ENCODE peak calls at places on chromosomes 12 and 14, in four cellular contexts. F is islet precursor cell; L is stimulated activated CD4-positive, alpha-beta T cell treated with anti-CD3 and anti-CD28 coated beads, Interleukin-15, amount 100 ng/mL, for 1 hour; I is activated T-cell treated with anti-CD3 and anti-CD28 coated beads, Interleukin-2, amount 50 U/mL, for 4 hours. V is an unnamed sample.
A peak's percentile ranks its signal among the peaks of the same experiment; 100 is the strongest.

GRCh38 chr12:12999276-12999958 is 648 bp downstream of the HEBP1 start:
- DNase-seq in F (no peak), L (no peak), I (no peak), V (no peak)

GRCh38 chr12:85350356-85350755 is 70.3 kb downstream of the ALX1 start:
- DNase-seq in F (no peak), L (no peak), I (no peak), V (no peak)

GRCh38 chr12:24929953-24930352 is 18.9 kb downstream of the BCAT1 start:
- DNase-seq in F (no peak), L (no peak), I (no peak), V (no peak)

GRCh38 chr12:93972411-93973208 is 175.8 kb upstream of the PLXNC1 start:
- DNase-seq in F (no peak), L (no peak), I (no peak), V (no peak)

GRCh38 chr14:84409435-84409834 is 1120.5 kb upstream of the FLRT2 start:
- DNase-seq in F (no peak), L (no peak), I (no peak), V (no peak)

GRCh38 chr12:77388611-77389265 is 323.4 kb upstream of the E2F7 start:
- DNase-seq in F (no peak), L (no peak), I (no peak), V (no peak)

GRCh38 chr12:54404061-54405004 is 14.7 kb downstream of the ITGA5 start:
- DNase-seq in F (peak; percentile 90), L (peak; percentile 33), I (peak; percentile 64), V (peak; percentile 55)

GRCh38 chr14:44658389-44658696 is 151.3 kb upstream of the FSCB start:
- DNase-seq in F (no peak), L (no peak), I (no peak), V (no peak)

GRCh38 chr12:63154560-63154959 is 3.6 kb upstream of the AVPR1A start:
- DNase-seq in F (no peak), L (no peak), I (no peak), V (no peak)

GRCh38 chr12:94761559-94761958 is 111.2 kb upstream of the TMCC3 start:
- DNase-seq in F (no peak), L (no peak), I (no peak), V (no peak)

GRCh38 chr12:46373303-46374182 is 970 bp upstream of the SLC38A2 start:
- DNase-seq in F (peak; percentile 91), L (peak; percentile 10), I (peak; percentile 17), V (peak; percentile 59)

GRCh38 chr12:131894313-131894860 is at the start of gene ULK1:
- DNase-seq in F (peak; percentile 99), L (peak; percentile 95), I (peak; percentile 93), V (peak; percentile 92)